ENCODE peak calls at places on chromosomes 1 and 21, in seven cellular contexts. F is G401; D is NCI-H510A; M is hepatic stellate cell; V is thoracic aorta; G is activated CD4-positive, CD25-positive, alpha-beta regulatory T cell treated with anti-CD3 and anti-CD28 coated beads, Interleukin-2, amount 50 U/mL, for 72 hours; Y is endothelial cell. W is an unnamed sample.

GRCh38 chr1:185532853-185533252 is 201.3 kb upstream of the HMCN1 start:
- DNase-seq in V (no peak), G (no peak), M (no peak), Y (no peak), F (no peak), D (no peak), W (no peak)

GRCh38 chr1:47487826-47488450 is 50.1 kb downstream of the FOXD2 start:
- DNase-seq in V (no peak), G (no peak), Y (no peak), M (no peak), D (no peak), F (no peak), W (peak)

GRCh38 chr1:246597340-246597739 is 31.1 kb downstream of the CNST start:
- DNase-seq in F (no peak), D (no peak), M (peak), Y (no peak), G (no peak), V (peak), W (no peak)

GRCh38 chr1:215710340-215710971 is 143.4 kb downstream of the KCTD3 start:
- DNase-seq in F (no peak), V (no peak), Y (peak), M (peak), D (peak), G (no peak), W (no peak)

GRCh38 chr1:27604579-27605299 is 795 bp upstream of the AHDC1 start:
- DNase-seq in V (no peak), G (no peak), F (no peak), Y (peak), M (no peak), D (no peak), W (no peak)

GRCh38 chr1:28631713-28632112 is 11.2 kb downstream of the TAF12 start:
- DNase-seq in M (no peak), D (no peak), G (no peak), Y (no peak), F (no peak), V (no peak), W (no peak)

GRCh38 chr21:42383331-42383730 is 12.5 kb downstream of the TMPRSS3 start:
- DNase-seq in D (no peak), G (no peak), Y (no peak), V (no peak), F (no peak), M (no peak), W (no peak)

GRCh38 chr1:15146971-15147376 is 6.6 kb upstream of the TMEM51 start:
- DNase-seq in V (no peak), D (no peak), G (no peak), Y (no peak), F (peak), M (no peak), W (no peak)

GRCh38 chr1:212585210-212585609 is 23.4 kb upstream of the ATF3 start:
- DNase-seq in D (no peak), G (no peak), M (no peak), F (no peak), V (no peak), Y (no peak), W (no peak)

GRCh38 chr1:210376836-210377377 is 48.2 kb downstream of the HHAT start:
- DNase-seq in G (no peak), M (no peak), Y (no peak), D (no peak), F (no peak), V (no peak), W (no peak)

GRCh38 chr1:8345621-8346415 is 27.9 kb downstream of the SLC45A1 start:
- DNase-seq in G (no peak), M (no peak), F (no peak), Y (no peak), D (no peak), V (no peak), W (no peak)

GRCh38 chr1:201259476-201260235 is 23.6 kb upstream of the PKP1 start:
- DNase-seq in M (peak), D (no peak), F (no peak), G (no peak), Y (no peak), V (no peak), W (peak)

GRCh38 chr21:45877821-45878469 is 103.6 kb upstream of the COL6A1 start:
- DNase-seq in G (no peak), M (peak), D (no peak), V (no peak), Y (no peak), F (no peak), W (no peak)

GRCh38 chr1:186798960-186799688 is 29.6 kb upstream of the PLA2G4A start:
- DNase-seq in F (no peak), D (no peak), M (no peak), G (no peak), Y (no peak), V (no peak), W (no peak)

GRCh38 chr1:167829868-167830267 is 84.1 kb downstream of the ADCY10 start:
- DNase-seq in D (no peak), Y (no peak), G (no peak), M (no peak), F (no peak), V (no peak), W (no peak)

GRCh38 chr1:8740034-8740449 is 77.4 kb downstream of the RERE start:
- DNase-seq in D (no peak), F (no peak), Y (no peak), G (no peak), M (peak), V (no peak), W (no peak)

GRCh38 chr1:216836316-216836715 is 113.1 kb upstream of the ESRRG start:
- DNase-seq in G (no peak), D (no peak), Y (no peak), F (no peak), M (no peak), V (no peak), W (no peak)

GRCh38 chr1:81327103-81327728 is 473.5 kb upstream of the ADGRL2 start:
- DNase-seq in Y (no peak), D (no peak), V (no peak), G (no peak), F (no peak), M (no peak), W (no peak)

GRCh38 chr1:145985129-145985501 is 11.3 kb downstream of the TXNIP start:
- DNase-seq in M (no peak), D (no peak), G (no peak), F (no peak), Y (no peak), V (no peak), W (no peak)

GRCh38 chr1:68199603-68200002 is 32.7 kb downstream of the WLS start:
- DNase-seq in D (no peak), F (no peak), G (no peak), M (no peak), Y (no peak), V (no peak), W (no peak)

GRCh38 chr1:61742620-61743431 is 546 bp downstream of the PATJ start:
- DNase-seq in D (no peak), F (peak), V (no peak), G (no peak), M (peak), Y (peak), W (peak)

W was measured in lower leg skin.